ENCODE peak calls at places on chromosomes 4 and X, in nine cellular contexts. K is psoas muscle; D is CD4-positive, alpha-beta T cell; L is CD8-positive, alpha-beta T cell; S is mammary epithelial cell; Y is adrenal gland; E is kidney; N is upper lobe of left lung; V is neural progenitor cell. C is an unnamed sample.

GRCh38 chrX:48466696-48467095 is 3.4 kb downstream of the SLC38A5 start:
- DNase-seq in E (no peak), Y (no peak), K (no peak), S (no peak), N (no peak), L (no peak), D (no peak), V (no peak), C (no peak)

GRCh38 chr4:54898941-54899340 is 226.5 kb downstream of the KDR start:
- DNase-seq in V (no peak), Y (no peak), E (no peak), L (no peak), K (no peak), N (no peak), S (peak; percentile 74), D (no peak), C (no peak)

GRCh38 chr4:12881945-12882589 is 602.1 kb downstream of the RAB28 start:
- DNase-seq in E (no peak), V (no peak), L (no peak), N (no peak), S (no peak), K (no peak), D (no peak), Y (no peak), C (no peak)

GRCh38 chr4:186168750-186169149 is 22.6 kb upstream of the CYP4V2 start:
- DNase-seq in V (no peak), K (no peak), N (no peak), Y (no peak), D (no peak), S (no peak), E (no peak), L (no peak), C (no peak)

GRCh38 chr4:77104405-77105292 is 28.9 kb upstream of the CCNI start:
- DNase-seq in V (no peak), Y (peak; percentile 53), D (no peak), L (no peak), K (peak; percentile 52), N (peak; percentile 49), E (peak; percentile 93), S (peak; percentile 73), C (peak; percentile 60)

GRCh38 chrX:40420899-40421729 is 159.7 kb upstream of the ATP6AP2 start:
- DNase-seq in Y (no peak), S (peak; percentile 52), V (peak; percentile 43), K (no peak), D (no peak), E (no peak), N (no peak), L (no peak), C (no peak)

GRCh38 chr4:476501-476900 is 22.5 kb downstream of the ZNF721 start:
- DNase-seq in E (no peak), K (no peak), Y (no peak), S (peak; percentile 61), D (no peak), V (no peak), N (no peak), L (no peak), C (no peak)

GRCh38 chrX:100649550-100650356 is 5.8 kb downstream of the SRPX2 start:
- DNase-seq in D (no peak), K (peak; percentile 77), E (peak; percentile 84), V (peak; percentile 51), Y (peak; percentile 53), N (peak; percentile 40), S (peak; percentile 63), L (no peak), C (peak; percentile 60)

GRCh38 chr4:169664615-169665014 is 44.2 kb downstream of the CLCN3 start:
- DNase-seq in E (no peak), K (no peak), Y (no peak), V (no peak), S (no peak), D (no peak), L (no peak), N (no peak), C (no peak)

GRCh38 chrX:140526138-140526537 is 21.3 kb upstream of the SOX3 start:
- DNase-seq in E (no peak), L (no peak), Y (no peak), V (peak; percentile 29), K (no peak), D (no peak), S (no peak), N (no peak), C (no peak)
- H3K27ac ChIP-seq in E (no peak overlapping the region), L (no peak overlapping the region), Y (no peak overlapping the region), V (no peak overlapping the region), K (no peak overlapping the region), D (no peak overlapping the region), S (no peak overlapping the region), N (no peak overlapping the region), C (no peak overlapping the region)

DNA sequence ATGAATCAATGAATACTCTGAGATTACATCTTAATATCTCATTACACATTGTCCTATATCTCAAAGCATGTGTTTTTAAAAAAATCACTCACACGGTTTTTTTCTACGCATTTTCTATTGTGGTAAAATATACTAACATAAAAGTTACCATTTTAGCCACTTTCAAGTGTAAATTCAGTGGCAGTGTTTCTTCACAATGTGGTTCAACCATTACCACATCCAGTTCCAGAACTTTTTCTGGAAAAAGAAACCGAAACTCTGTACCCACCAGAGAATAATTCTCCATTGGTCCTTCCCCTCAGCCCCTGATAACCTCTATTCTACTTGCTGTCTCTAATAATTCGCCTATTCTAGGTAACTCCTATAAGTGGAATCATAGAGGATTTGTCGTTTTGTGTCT is 35.3 kb upstream of the ACSL1 start:
- DNase-seq in N (no peak), K (no peak), V (no peak), E (no peak), Y (no peak), S (no peak), D (no peak), L (no peak), C (no peak)
- H3K27ac ChIP-seq in N (peak overlapping the region; percentile 21), K (no peak overlapping the region), V (no peak overlapping the region), E (no peak overlapping the region), Y (no peak overlapping the region), S (no peak overlapping the region), D (no peak overlapping the region), L (no peak overlapping the region), C (no peak overlapping the region)

GRCh38 chrX:134377537-134377936 is 82.4 kb upstream of the HPRT1 start:
- DNase-seq in E (no peak), Y (peak; percentile 22), S (peak; percentile 32), V (peak; percentile 44), N (no peak), L (no peak), D (peak; percentile 1), K (no peak), C (no peak)

GRCh38 chrX:134375691-134376090 is 84.3 kb upstream of the HPRT1 start:
- DNase-seq in E (no peak), L (no peak), N (no peak), V (peak; percentile 2), S (no peak), D (no peak), K (no peak), Y (no peak), C (no peak)

GRCh38 chrX:134374294-134374693 is 85.7 kb upstream of the HPRT1 start:
- DNase-seq in N (no peak), Y (no peak), K (no peak), E (no peak), V (no peak), L (no peak), S (peak; percentile 11), D (no peak), C (no peak)

GRCh38 chrX:134373736-134374135 is 86.2 kb upstream of the HPRT1 start:
- DNase-seq in S (no peak), N (no peak), Y (no peak), E (no peak), D (no peak), V (no peak), K (no peak), L (no peak), C (no peak)

DNA sequence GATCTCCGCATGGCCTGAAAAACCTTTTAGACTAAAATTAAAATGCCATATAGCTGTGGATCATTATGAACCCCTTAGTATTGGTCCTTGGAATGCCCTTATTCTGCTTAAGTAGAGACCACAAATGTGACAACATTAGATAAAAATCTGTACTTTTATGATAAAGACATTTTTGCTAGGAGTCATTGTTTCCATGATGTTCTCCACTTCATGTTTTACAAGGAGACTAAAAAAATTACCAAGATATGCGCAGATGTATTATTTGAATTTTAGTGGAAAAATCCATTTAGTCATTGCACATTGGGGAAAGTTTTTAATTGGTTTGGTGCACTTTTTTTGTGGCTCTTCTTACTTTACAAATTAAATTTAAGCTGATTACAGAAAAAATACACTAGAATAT is 85.1 kb upstream of the HPRT1 start:
- DNase-seq in D (no peak), S (no peak), L (no peak), N (no peak), K (no peak), E (no peak), V (no peak), Y (no peak), C (no peak)
- H3K27ac ChIP-seq in D (no peak overlapping the region), S (no peak overlapping the region), L (no peak overlapping the region), N (no peak overlapping the region), K (no peak overlapping the region), E (no peak overlapping the region), V (no peak overlapping the region), Y (peak overlapping the region; percentile 92), C (no peak overlapping the region)

DNA sequence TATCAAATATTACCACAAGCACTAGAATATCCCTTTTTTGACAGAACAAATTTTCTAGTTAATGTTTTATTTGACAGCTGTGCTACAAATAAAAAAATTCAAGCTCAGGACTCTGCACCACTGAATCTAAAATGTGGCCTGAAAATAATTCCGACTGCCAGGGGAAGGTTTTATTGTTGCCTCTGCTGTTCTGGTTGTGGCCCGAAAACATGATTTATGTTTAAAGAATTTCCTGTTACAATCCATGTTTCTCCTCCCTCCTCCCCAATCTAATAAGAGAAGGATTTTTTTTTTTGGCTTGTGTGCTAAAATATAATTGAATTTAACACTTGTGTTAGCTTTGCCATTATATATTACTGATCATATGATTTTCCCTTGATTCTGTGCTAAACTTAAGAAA is 227.8 kb downstream of the DCLK2 start:
- DNase-seq in L (no peak), S (peak; percentile 51), V (no peak), E (no peak), N (no peak), D (no peak), K (no peak), Y (no peak), C (no peak)
- H3K27ac ChIP-seq in L (no peak overlapping the region), S (peak overlapping the region; percentile 77), V (no peak overlapping the region), E (no peak overlapping the region), N (no peak overlapping the region), D (no peak overlapping the region), K (no peak overlapping the region), Y (no peak overlapping the region), C (no peak overlapping the region)

GRCh38 chr4:138311771-138312535 is 69.8 kb upstream of the SLC7A11 start:
- DNase-seq in Y (no peak), E (no peak), K (no peak), L (no peak), S (no peak), V (no peak), D (no peak), N (no peak), C (no peak)
- H3K27ac ChIP-seq in Y (no peak overlapping the region), E (no peak overlapping the region), K (no peak overlapping the region), L (no peak overlapping the region), S (peak overlapping the region; percentile 51), V (no peak overlapping the region), D (no peak overlapping the region), N (no peak overlapping the region), C (no peak overlapping the region)

C was measured in ovary.